ENCODE peak calls at places on chromosomes 7 and 10, in eight cellular contexts. One of them, this sample, is unnamed.

GRCh38 chr7:77199008-77199966 is at the start of gene FGL2:
- DNase-seq in GM23338: peak
- DNase-seq in HepG2: no peak
- DNase-seq in SK-N-SH: no peak
- DNase-seq in GM12878: no peak
- DNase-seq in Panc1: no peak
- DNase-seq in HCT116: no peak
- DNase-seq in K562: no peak
- DNase-seq in this sample: no peak

GRCh38 chr7:20787658-20788057 is 972 bp upstream of the SP8 start:
- DNase-seq in GM23338: peak
- DNase-seq in HepG2: no peak
- DNase-seq in SK-N-SH: no peak
- DNase-seq in GM12878: no peak
- DNase-seq in Panc1: no peak
- DNase-seq in HCT116: no peak
- DNase-seq in K562: no peak
- DNase-seq in this sample: no peak

GRCh38 chr10:132292287-132292971 is 15.3 kb downstream of the STK32C start:
- DNase-seq in GM23338: no peak
- DNase-seq in HepG2: no peak
- DNase-seq in SK-N-SH: no peak
- DNase-seq in GM12878: no peak
- DNase-seq in Panc1: no peak
- DNase-seq in HCT116: no peak
- DNase-seq in K562: no peak
- DNase-seq in this sample: no peak

GRCh38 chr10:6058677-6059475 is 3.3 kb downstream of the IL2RA start:
- DNase-seq in GM23338: no peak
- DNase-seq in HepG2: no peak
- DNase-seq in SK-N-SH: no peak
- DNase-seq in GM12878: no peak
- DNase-seq in Panc1: no peak
- DNase-seq in HCT116: no peak
- DNase-seq in K562: no peak
- DNase-seq in this sample: no peak

GRCh38 chr7:5780801-5781496 is 514 bp downstream of the RNF216 start:
- DNase-seq in GM23338: peak
- DNase-seq in HepG2: no peak
- DNase-seq in SK-N-SH: peak
- DNase-seq in GM12878: no peak
- DNase-seq in Panc1: no peak
- DNase-seq in HCT116: no peak
- DNase-seq in K562: peak
- DNase-seq in this sample: peak

GRCh38 chr10:124646483-124647352 is 97.5 kb downstream of the FAM53B start:
- DNase-seq in GM23338: no peak
- DNase-seq in HepG2: peak
- DNase-seq in SK-N-SH: peak
- DNase-seq in GM12878: no peak
- DNase-seq in Panc1: no peak
- DNase-seq in HCT116: no peak
- DNase-seq in K562: peak
- DNase-seq in this sample: peak

GRCh38 chr7:116169060-116169459 is 41.3 kb upstream of the TES start:
- DNase-seq in GM23338: no peak
- DNase-seq in HepG2: peak
- DNase-seq in SK-N-SH: no peak
- DNase-seq in GM12878: no peak
- DNase-seq in Panc1: no peak
- DNase-seq in HCT116: no peak
- DNase-seq in K562: no peak
- DNase-seq in this sample: no peak

GRCh38 chr7:55520426-55521140 is 51.7 kb downstream of the VOPP1 start:
- DNase-seq in GM23338: no peak
- DNase-seq in HepG2: no peak
- DNase-seq in SK-N-SH: no peak
- DNase-seq in GM12878: no peak
- DNase-seq in Panc1: no peak
- DNase-seq in HCT116: no peak
- DNase-seq in K562: no peak
- DNase-seq in this sample: no peak

GRCh38 chr10:86956841-86957448 is 470 bp downstream of the MMRN2 start:
- DNase-seq in GM23338: no peak
- DNase-seq in HepG2: no peak
- DNase-seq in SK-N-SH: peak
- DNase-seq in GM12878: no peak
- DNase-seq in Panc1: no peak
- DNase-seq in HCT116: no peak
- DNase-seq in K562: no peak
- DNase-seq in this sample: no peak

GRCh38 chr10:116331815-116332214 is 7.6 kb downstream of the CCDC172 start:
- DNase-seq in GM23338: no peak
- DNase-seq in HepG2: no peak
- DNase-seq in SK-N-SH: no peak
- DNase-seq in GM12878: no peak
- DNase-seq in Panc1: no peak
- DNase-seq in HCT116: no peak
- DNase-seq in K562: no peak
- DNase-seq in this sample: no peak

GRCh38 chr7:63105978-63106377 is 892.7 kb upstream of the ZNF722 start:
- DNase-seq in GM23338: no peak
- DNase-seq in HepG2: no peak
- DNase-seq in SK-N-SH: no peak
- DNase-seq in GM12878: no peak
- DNase-seq in Panc1: no peak
- DNase-seq in HCT116: no peak
- DNase-seq in K562: no peak
- DNase-seq in this sample: no peak
- H3K4me3 ChIP-seq in GM23338: no peak
- H3K4me3 ChIP-seq in HepG2: no peak
- H3K4me3 ChIP-seq in SK-N-SH: no peak
- H3K4me3 ChIP-seq in GM12878: no peak
- H3K4me3 ChIP-seq in Panc1: no peak
- H3K4me3 ChIP-seq in HCT116: no peak
- H3K4me3 ChIP-seq in K562: no peak
- H3K4me3 ChIP-seq in this sample: no peak

DNA sequence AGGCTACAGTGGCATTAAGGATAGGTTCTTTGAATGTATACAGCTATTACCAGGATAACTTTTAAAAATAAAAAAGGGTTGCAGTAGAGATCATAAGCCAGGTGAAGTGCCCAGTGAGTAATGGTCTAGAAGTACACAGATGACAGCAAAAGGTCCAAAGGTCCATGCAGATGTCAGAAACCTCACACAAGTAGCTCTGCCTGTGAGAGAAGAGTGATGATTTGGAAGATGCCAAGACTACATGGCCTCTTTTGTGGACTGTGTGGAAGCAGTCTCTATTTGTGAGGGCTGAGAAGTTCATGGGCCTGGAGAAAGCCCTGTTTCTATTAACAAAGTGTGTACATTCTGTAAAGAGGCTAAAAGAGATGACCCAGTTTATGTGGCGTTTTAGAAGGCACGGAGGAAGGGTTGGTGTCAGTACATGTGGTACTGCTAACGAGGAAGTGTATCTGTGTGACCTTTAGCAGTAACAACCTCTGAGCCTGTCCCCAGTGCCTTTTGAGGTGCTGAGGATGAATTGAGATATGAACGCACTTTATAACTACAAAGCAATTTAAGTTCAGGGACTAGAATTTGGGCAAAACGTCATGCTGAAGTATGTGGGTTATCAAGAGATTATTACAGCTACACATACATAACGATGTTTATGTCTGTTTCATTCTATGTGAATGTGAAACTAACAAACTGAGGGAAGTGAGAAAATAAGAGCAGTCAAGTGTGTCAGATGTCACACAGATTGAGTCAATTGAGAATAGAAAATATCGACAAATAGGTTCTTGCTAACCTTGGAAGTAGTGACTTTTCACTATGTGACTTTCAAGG is 7.6 kb downstream of the CYCS start:
- DNase-seq in GM23338: no peak
- DNase-seq in HepG2: peak
- DNase-seq in SK-N-SH: no peak
- DNase-seq in GM12878: peak
- DNase-seq in Panc1: no peak
- DNase-seq in HCT116: no peak
- DNase-seq in K562: peak
- DNase-seq in this sample: no peak
- TF ChIP-seq POLR2AphosphoS5 in GM23338: no peak
- TF ChIP-seq POLR2AphosphoS5 in HepG2: no peak
- TF ChIP-seq POLR2AphosphoS5 in SK-N-SH: peak
- TF ChIP-seq POLR2AphosphoS5 in GM12878: peak
- TF ChIP-seq POLR2AphosphoS5 in Panc1: peak
- TF ChIP-seq POLR2AphosphoS5 in HCT116: peak
- TF ChIP-seq POLR2AphosphoS5 in K562: peak
- TF ChIP-seq POLR2AphosphoS5 in this sample: no peak

DNA sequence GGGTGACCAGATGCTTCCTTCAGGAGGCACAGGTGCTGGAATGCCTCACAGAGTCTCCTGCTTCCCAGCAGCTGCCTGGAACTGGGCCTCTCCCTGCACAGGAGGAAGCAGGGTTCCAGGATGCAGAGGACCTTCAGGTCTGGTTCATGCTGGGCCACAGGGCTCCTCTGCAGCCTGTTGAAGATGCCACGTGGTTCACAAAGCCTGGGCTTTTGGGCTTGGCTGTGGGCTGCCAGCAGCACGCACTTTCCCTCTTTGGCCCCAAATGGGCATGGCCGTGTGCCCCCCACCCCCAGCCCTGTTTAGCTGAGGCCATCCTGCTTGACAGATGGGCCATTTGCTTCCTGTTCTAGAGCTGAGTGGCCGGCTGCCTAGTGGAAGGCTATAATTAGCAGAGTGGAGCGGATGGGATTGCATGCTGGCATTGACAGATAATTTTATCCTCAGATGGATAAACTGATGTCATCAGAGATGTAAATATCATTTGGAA is 28.0 kb downstream of the TSPAN15 start:
- DNase-seq in GM23338: no peak
- DNase-seq in HepG2: no peak
- DNase-seq in SK-N-SH: peak
- DNase-seq in GM12878: no peak
- DNase-seq in Panc1: no peak
- DNase-seq in HCT116: no peak
- DNase-seq in K562: no peak
- DNase-seq in this sample: no peak
- TF ChIP-seq REST in GM23338: no peak
- TF ChIP-seq REST in HepG2: no peak
- TF ChIP-seq REST in SK-N-SH: no peak
- TF ChIP-seq REST in GM12878: no peak
- TF ChIP-seq REST in Panc1: no peak
- TF ChIP-seq REST in HCT116: no peak
- TF ChIP-seq REST in K562: no peak
- TF ChIP-seq REST in this sample: no peak

DNA sequence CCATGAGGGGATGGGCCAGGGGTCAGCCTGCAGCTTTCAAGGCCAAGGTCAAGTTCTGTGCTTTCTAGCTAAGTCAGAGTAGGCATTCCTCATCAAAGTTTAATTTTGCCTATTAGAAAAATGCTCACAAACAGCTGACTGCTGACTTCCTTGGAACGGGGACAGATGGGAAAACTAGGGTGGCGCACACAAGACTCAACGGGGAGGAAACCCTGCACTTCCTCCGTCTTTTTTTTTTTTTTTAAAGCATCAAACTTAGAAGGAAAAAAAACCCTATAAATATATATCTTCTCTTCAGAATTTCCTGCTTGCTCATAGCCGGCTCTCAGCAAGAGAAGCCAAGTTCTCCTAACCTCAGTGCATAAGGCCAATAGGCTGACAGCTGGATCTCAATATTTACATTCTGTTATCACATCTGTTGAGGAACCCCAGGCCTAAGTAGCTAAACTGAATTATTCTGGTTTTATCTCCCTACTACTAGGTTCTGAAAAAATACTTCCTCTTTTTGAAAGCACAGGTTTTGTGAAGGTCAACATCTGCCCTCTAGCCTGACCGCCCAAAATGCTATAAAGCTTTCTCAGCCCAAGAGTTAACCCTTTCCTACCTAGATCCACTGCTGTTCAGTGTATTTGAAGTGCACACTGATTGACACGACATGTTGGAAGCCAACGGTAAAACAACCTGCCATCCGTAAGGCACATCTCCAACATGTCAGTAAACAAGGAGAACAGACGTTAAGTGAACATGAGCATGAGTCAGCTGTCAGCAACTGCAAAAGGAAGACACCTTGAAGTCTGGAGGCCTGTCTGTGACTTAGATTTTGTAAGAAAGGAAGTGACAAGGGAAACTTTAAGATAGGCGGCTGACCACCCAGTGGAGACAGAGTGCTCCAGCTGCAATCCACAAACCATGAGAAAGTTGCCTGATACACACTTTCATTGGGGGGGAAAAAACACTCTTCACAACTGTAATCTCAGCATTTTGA is 83.9 kb downstream of the EBLN1 start:
- DNase-seq in GM23338: no peak
- DNase-seq in HepG2: no peak
- DNase-seq in SK-N-SH: peak
- DNase-seq in GM12878: no peak
- DNase-seq in Panc1: no peak
- DNase-seq in HCT116: no peak
- DNase-seq in K562: peak
- DNase-seq in this sample: peak
- H3K4me3 ChIP-seq in GM23338: no peak
- H3K4me3 ChIP-seq in HepG2: no peak
- H3K4me3 ChIP-seq in SK-N-SH: no peak
- H3K4me3 ChIP-seq in GM12878: no peak
- H3K4me3 ChIP-seq in Panc1: no peak
- H3K4me3 ChIP-seq in HCT116: no peak
- H3K4me3 ChIP-seq in K562: no peak
- H3K4me3 ChIP-seq in this sample: no peak

DNA sequence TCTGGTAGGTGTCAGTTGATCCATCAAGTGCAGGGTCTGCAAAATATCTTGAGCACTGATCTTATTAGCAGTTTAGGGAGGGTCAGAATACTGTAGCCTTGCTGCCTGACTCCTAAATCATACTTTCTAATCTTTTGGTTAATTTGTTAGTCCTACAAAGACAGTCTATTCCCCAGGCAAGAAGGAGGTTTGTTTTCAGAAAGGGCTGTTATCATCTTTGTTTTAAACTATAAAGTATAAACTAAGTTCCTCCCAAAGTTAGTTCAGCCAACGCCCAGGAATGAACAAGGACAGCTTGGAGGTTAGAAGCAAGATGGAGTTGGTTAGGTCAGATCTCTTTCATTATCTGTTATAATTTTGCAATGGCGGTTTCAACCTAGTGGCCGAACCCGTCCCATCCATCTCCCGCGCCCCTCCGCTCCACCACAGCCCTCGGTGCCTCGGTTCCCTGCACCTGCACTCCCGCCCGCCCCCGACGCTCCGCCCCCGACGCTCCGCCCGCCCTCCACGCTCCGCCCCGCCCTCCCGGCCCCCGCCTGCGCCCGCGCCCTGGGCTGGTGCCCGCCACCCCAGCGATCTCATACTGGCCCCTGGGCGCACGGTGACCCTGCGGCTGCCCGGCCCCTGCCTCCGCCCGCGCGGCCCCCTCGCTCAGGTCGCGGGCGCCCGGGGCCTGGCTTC is at the start of gene ADCK2:
- DNase-seq in GM23338: peak
- DNase-seq in HepG2: no peak
- DNase-seq in SK-N-SH: peak
- DNase-seq in GM12878: no peak
- DNase-seq in Panc1: no peak
- DNase-seq in HCT116: no peak
- DNase-seq in K562: peak
- DNase-seq in this sample: no peak
- TF ChIP-seq POLR2AphosphoS5 in GM23338: peak
- TF ChIP-seq POLR2AphosphoS5 in HepG2: no peak
- TF ChIP-seq POLR2AphosphoS5 in SK-N-SH: no peak
- TF ChIP-seq POLR2AphosphoS5 in GM12878: no peak
- TF ChIP-seq POLR2AphosphoS5 in Panc1: no peak
- TF ChIP-seq POLR2AphosphoS5 in HCT116: peak
- TF ChIP-seq POLR2AphosphoS5 in K562: no peak
- TF ChIP-seq POLR2AphosphoS5 in this sample: no peak